ENCODE peak calls at places on chromosomes 12 and 14, in five cellular contexts. E is left ventricle myocardium inferior, D is lung, G is K562, Q is right cardiac atrium. H is an unnamed sample. For H3K9me3, the result is how much of the 10 kb centered on the place peaks cover.

GRCh38 chr12:81758421-81759214 is 532 bp downstream of the PPFIA2 start:
- DNase-seq in D (no peak), Q (peak), G (no peak), E (peak), H (no peak)

GRCh38 chr14:72888636-72889201 is 5.2 kb downstream of the DPF3 start:
- DNase-seq in Q (no peak), D (no peak), G (no peak), E (no peak), H (no peak)

GRCh38 chr12:42483534-42483857 is 106.0 kb downstream of the PRICKLE1 start:
- DNase-seq in Q (peak), G (peak), E (peak), D (no peak), H (peak)

GRCh38 chr12:88266851-88267360 is 124.8 kb downstream of the TMTC3 start:
- DNase-seq in E (no peak), Q (no peak), D (no peak), G (no peak), H (no peak)

GRCh38 chr12:69509308-69509736 is 39.1 kb downstream of the FRS2 start:
- DNase-seq in E (no peak), D (no peak), Q (no peak), G (no peak), H (no peak)

GRCh38 chr12:120100630-120101029 is 15.9 kb downstream of the RAB35 start:
- DNase-seq in Q (peak), D (no peak), G (no peak), E (peak), H (no peak)

GRCh38 chr14:23624830-23625404 is 11.2 kb upstream of the DHRS2 start:
- DNase-seq in G (no peak), Q (no peak), D (no peak), E (no peak), H (no peak)

GRCh38 chr12:49536526-49537195 is 2.2 kb upstream of the KCNH3 start:
- DNase-seq in Q (no peak), G (no peak), E (no peak), D (no peak), H (no peak)

GRCh38 chr12:3885179-3886094 is 12.2 kb upstream of the PARP11 start:
- DNase-seq in E (no peak), Q (no peak), G (peak), D (no peak), H (no peak)

GRCh38 chr12:58393152-58393551 is 451.8 kb downstream of the ATP23 start:
- DNase-seq in E (no peak), G (no peak), D (no peak), Q (no peak), H (no peak)

GRCh38 chr12:43937947-43938346 is 102.1 kb downstream of the TMEM117 start:
- DNase-seq in G (peak), E (no peak), D (no peak), Q (no peak), H (no peak)

GRCh38 chr12:38983117-38983571 is 77.8 kb upstream of the CPNE8 start:
- DNase-seq in D (no peak), Q (no peak), E (no peak), G (no peak), H (no peak)

GRCh38 chr12:93813972-93814821 is 137.0 kb downstream of the CRADD start:
- DNase-seq in E (peak), G (no peak), D (peak), Q (peak), H (no peak)

GRCh38 chr12:40325349-40325960 is 100.7 kb downstream of the LRRK2 start:
- DNase-seq in G (peak), Q (no peak), D (no peak), E (no peak), H (no peak)

GRCh38 chr14:38405851-38406630 is 150.1 kb upstream of the CLEC14A start:
- DNase-seq in G (no peak), E (no peak), Q (no peak), D (no peak), H (no peak)

GRCh38 chr14:69363964-69364363 is 34.1 kb downstream of the ERH start:
- DNase-seq in E (no peak), Q (no peak), G (no peak), D (no peak), H (no peak)

GRCh38 chr12:47870175-47870781 is 34.5 kb downstream of the VDR start:
- DNase-seq in G (peak), E (peak), D (no peak), Q (peak), H (no peak)

GRCh38 chr14:71363961-71364360 is 456.7 kb downstream of the PCNX1 start:
- DNase-seq in E (no peak), G (no peak), D (no peak), Q (no peak), H (no peak)

GRCh38 chr12:47752552-47752951 is 6.1 kb downstream of the RAPGEF3 start:
- DNase-seq in D (no peak), Q (no peak), E (no peak), G (no peak), H (no peak)

GRCh38 chr12:52552055-52552454 is 890 bp downstream of the KRT71 start:
- DNase-seq in G (no peak), D (no peak), E (no peak), Q (peak), H (no peak)

GRCh38 chr12:108424816-108425215 is 85.7 kb upstream of the CMKLR1 start:
- DNase-seq in Q (no peak), G (no peak), E (no peak), D (no peak), H (no peak)

GRCh38 chr14:61965030-61965745 is 203.0 kb downstream of the SNAPC1 start:
- DNase-seq in E (no peak), G (no peak), Q (no peak), D (no peak), H (no peak)

GRCh38 chr14:100691395-100692025 is 35.2 kb upstream of the DLK1 start:
- DNase-seq in D (peak), G (no peak), E (no peak), Q (peak), H (no peak)

DNA sequence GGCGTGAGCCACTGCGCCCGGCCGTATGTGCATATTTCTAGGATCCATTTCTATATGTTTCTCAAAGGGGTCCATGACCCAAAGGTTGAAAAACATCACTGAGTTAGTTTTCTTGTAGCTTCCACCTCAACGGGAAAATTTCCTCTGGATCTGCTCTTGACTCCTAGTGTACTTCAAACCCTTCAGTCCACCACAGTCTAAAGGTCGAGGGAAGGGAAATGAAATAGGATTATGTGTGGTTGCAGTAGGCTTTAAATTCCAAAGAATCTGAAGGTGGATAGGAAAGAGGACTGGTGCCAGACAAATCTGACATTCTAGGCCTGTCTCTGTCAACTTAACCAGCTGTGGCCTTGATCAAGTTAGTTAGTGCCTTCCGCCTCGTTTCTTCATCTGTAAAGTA is 1.7 kb upstream of the SUOX start:
- DNase-seq in D (no peak), G (no peak), Q (no peak), E (no peak), H (no peak)
- H3K9me3 ChIP-seq in D (under half), G (under half), Q (under half), E (under half), H (under half)

GRCh38 chr12:31950492-31950891 is 8.7 kb upstream of the RESF1 start:
- DNase-seq in E (no peak), Q (no peak), G (no peak), D (no peak), H (no peak)
- H3K9me3 ChIP-seq in E (under half), Q (under half), G (under half), D (under half), H (under half)

DNA sequence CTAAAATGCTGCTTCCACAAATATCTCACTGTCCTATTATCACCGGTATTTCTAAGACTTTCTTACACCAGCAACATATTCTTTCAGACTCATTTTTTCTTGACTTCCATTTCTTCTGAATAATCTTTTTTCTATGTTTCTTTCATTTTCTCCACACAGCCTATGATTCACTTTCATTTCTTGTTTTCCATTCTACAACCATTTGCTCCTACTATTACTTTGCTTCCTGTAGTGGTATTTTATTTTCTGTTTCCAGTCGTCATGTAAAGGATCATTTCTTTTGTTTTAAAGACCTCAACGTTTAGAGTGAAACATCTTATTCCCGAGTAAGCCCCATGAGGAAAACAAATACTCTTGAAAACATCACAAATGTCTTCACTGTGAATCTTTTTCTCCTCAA is 182.2 kb upstream of the MDGA2 start:
- DNase-seq in D (no peak), Q (no peak), E (no peak), G (no peak), H (no peak)
- H3K9me3 ChIP-seq in D (under half), Q (under half), E (under half), G (under half), H (under half)

GRCh38 chr14:105927094-105927475 is 400.7 kb downstream of the TMEM121 start:
- DNase-seq in G (peak), D (no peak), Q (no peak), E (no peak), H (no peak)

GRCh38 chr14:105925615-105926414 is 399.4 kb downstream of the TMEM121 start:
- DNase-seq in G (peak), D (no peak), Q (peak), E (no peak), H (no peak)

GRCh38 chr14:105924951-105925591 is 398.7 kb downstream of the TMEM121 start:
- DNase-seq in G (no peak), E (no peak), D (no peak), Q (peak), H (no peak)

GRCh38 chr14:105927661-105928060 is 401.3 kb downstream of the TMEM121 start:
- DNase-seq in D (no peak), E (no peak), Q (no peak), G (no peak), H (no peak)

DNA sequence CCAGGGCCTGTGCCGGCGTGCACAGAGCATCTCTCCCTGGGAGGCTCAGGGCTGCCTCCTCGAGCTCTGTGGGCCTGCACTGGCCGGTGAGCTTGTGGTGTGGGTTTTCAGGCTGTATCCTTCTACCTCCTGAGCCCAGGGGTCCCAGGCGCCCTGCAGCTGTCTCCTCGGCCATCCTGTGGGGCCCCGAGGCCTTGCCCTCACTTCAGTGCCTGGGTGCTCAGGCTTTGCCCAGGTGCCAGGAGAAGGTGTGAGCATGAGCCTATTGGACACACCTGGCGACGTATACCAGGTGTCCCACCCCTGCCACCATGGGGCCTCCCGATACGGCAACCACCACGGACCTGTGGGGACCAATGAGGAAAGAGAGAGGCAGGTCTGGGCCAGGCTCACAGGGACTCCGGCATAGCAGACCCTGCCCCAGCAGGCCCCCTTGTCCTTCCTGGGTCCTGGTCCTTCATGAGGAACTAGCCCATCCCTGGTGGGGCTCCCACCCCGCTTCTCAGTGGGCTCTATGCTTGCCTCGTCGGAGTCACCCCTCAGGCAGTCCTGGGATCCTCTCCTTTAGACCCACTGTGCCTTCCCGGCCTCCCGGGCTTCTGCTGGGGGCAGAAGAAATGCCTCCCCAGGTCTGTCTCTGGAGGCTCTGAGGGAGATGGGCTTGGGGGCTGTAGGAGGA is 400.2 kb downstream of the TMEM121 start:
- DNase-seq in G (peak), E (no peak), D (no peak), Q (peak), H (no peak)
- H3K9me3 ChIP-seq in G (under half), E (under half), D (under half), Q (under half), H (under half)

GRCh38 chr14:104476437-104476836 is 103.1 kb upstream of the C14orf180 start:
- DNase-seq in Q (no peak), E (no peak), D (no peak), G (no peak), H (no peak)
- H3K9me3 ChIP-seq in Q (under half), E (under half), D (under half), G (under half), H (under half)

DNA sequence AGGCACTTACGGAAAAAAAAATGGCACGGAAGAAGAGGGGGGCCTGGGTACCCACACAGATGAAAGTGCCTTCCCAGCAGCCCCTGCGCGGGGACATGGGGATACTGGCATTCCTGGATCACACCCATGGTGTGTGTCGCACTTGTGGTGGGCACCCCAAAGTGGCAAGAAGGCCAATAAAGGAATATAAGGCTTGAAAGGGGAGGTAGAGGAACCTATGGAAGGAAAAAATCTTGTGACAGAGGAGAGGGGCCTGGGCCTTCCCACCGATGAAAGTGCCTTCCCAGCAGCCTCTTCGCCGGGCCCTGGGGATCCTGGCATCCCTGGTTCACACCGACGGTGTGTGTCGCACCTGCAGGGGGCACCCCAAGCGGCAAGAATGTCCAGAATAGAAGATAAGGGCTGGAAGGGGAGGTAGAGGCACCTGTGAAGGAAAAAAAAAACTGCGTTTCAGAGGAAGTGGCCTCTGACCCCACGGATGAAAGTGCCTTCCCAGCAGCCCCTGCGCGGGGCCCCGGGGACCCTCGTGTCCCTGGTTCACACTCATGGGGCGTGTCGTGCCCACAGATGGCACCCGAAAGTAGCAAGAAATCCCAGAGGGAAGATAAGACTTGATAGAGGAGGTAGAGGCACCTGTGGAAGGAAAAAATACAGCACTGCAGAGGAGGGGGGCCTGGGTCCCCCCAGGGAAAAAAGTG is 284.0 kb downstream of the ALG10 start:
- DNase-seq in Q (peak), D (no peak), G (no peak), E (no peak), H (no peak)
- H3K9me3 ChIP-seq in Q (under half), D (half or more), G (under half), E (half or more), H (under half)

GRCh38 chr12:27226319-27226984 is 17.6 kb upstream of the STK38L start:
- DNase-seq in D (no peak), Q (no peak), G (no peak), E (no peak), H (no peak)
- H3K9me3 ChIP-seq in D (under half), Q (under half), G (under half), E (under half), H (under half)

DNA sequence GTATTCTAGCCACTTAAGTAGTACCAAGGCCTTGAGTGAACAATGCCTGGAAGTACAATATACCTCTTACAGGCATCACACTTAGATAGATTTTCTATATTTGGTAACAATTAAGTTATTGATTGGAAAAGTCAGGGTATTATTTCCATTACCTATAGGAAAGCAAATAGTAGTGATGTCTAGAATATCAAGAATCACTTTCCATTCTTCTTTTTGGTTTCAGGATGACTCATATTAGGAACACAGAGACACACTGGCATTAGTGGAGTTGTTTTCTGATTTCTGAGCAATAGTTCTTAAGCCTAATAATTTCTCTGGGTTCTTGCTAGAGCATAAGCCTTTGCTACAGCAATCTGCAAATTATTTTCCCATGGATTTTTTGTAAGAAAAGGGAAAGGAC is 1640.0 kb upstream of the SEL1L start:
- DNase-seq in D (no peak), Q (no peak), E (no peak), G (no peak), H (no peak)
- H3K9me3 ChIP-seq in D (under half), Q (under half), E (under half), G (under half), H (under half)

GRCh38 chr14:105918496-105919262 is 392.3 kb downstream of the TMEM121 start:
- DNase-seq in E (peak), D (no peak), G (no peak), Q (peak), H (no peak)

GRCh38 chr14:105914738-105915385 is 388.5 kb downstream of the TMEM121 start:
- DNase-seq in D (no peak), E (peak), Q (peak), G (no peak), H (no peak)

GRCh38 chr14:105919458-105920150 is 393.2 kb downstream of the TMEM121 start:
- DNase-seq in E (peak), D (no peak), G (no peak), Q (peak), H (no peak)

GRCh38 chr14:105913861-105914260 is 387.5 kb downstream of the TMEM121 start:
- DNase-seq in Q (peak), E (peak), D (no peak), G (no peak), H (no peak)

DNA sequence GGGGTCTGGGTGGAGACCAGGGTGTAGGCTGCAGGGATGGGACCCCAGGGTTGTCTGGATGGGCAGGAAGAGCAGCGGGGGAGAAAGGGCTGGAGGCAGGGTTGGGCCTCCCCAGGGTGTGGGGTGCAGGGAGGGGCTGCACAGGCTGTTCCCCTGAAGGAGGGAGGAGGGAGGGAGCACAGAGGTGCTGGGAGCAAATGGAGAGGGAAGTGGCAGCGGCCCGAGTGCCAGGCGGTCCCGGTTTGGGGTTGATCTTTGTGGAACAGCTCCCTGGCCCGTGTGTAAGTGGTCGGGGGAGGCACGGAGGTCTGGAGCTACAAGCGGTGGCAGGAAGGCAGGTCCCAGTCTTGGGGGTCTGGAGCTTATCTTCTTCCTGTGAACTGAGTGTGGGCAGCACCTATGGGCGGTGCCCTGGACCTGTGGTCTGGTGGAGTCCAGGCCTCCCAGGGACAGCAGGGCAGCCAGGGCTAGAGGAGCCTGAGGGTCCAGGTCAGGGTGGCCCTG is 391.6 kb downstream of the TMEM121 start:
- DNase-seq in G (no peak), D (no peak), E (peak), Q (peak), H (no peak)
- H3K9me3 ChIP-seq in G (under half), D (under half), E (under half), Q (under half), H (under half)

H was measured in T-helper 17 cell.